ENCODE peak calls at places on chromosomes 1 and 21, in ten cellular contexts. M, I, R, F, S, T, V, H, U and K are unnamed samples.

GRCh38 chr1:65813956-65814355 is 21.3 kb downstream of the PDE4B start:
- DNase-seq in M (no peak), I (no peak), R (no peak), F (no peak), S (no peak), T (peak; percentile 41), V (no peak), H (no peak), U (no peak), K (no peak)

GRCh38 chr1:20124451-20125057 is 5.2 kb upstream of the PLA2G2D start:
- DNase-seq in M (no peak), I (no peak), R (no peak), F (no peak), S (no peak), T (peak; percentile 78), V (peak; percentile 50), H (no peak), U (no peak), K (no peak)

GRCh38 chr1:68231627-68232303 is 558 bp downstream of the WLS start:
- DNase-seq in M (no peak), I (no peak), R (peak; percentile 53), F (peak; percentile 23), S (no peak), T (peak; percentile 59), V (no peak), H (no peak), U (no peak), K (peak; percentile 71)

GRCh38 chr21:37073417-37074194 is 552 bp downstream of the TTC3 start:
- DNase-seq in M (peak; percentile 92), I (no peak), R (peak; percentile 67), F (no peak), S (peak; percentile 61), T (peak; percentile 46), V (no peak), H (peak; percentile 52), U (no peak), K (peak; percentile 66)

GRCh38 chr1:178262101-178262500 is 168.2 kb downstream of the RASAL2 start:
- DNase-seq in M (no peak), I (no peak), R (no peak), F (no peak), S (no peak), T (peak; percentile 63), V (no peak), H (no peak), U (no peak), K (no peak)

GRCh38 chr21:39531777-39532333 is 80.1 kb downstream of the SH3BGR start:
- DNase-seq in M (no peak), I (no peak), R (no peak), F (no peak), S (no peak), T (no peak), V (no peak), H (no peak), U (no peak), K (no peak)

GRCh38 chr1:29793101-29793546 is 556.8 kb downstream of the PTPRU start:
- DNase-seq in M (no peak), I (peak; percentile 81), R (peak; percentile 74), F (peak; percentile 98), S (peak; percentile 48), T (peak; percentile 82), V (peak; percentile 26), H (peak; percentile 80), U (peak; percentile 38), K (no peak)

GRCh38 chr1:117067528-117068370 is 7.6 kb downstream of the TTF2 start:
- DNase-seq in M (peak; percentile 21), I (no peak), R (peak; percentile 40), F (peak; percentile 58), S (peak; percentile 20), T (peak; percentile 72), V (no peak), H (peak; percentile 41), U (no peak), K (no peak)

GRCh38 chr1:89808429-89809117 is 12.3 kb upstream of the LRRC8D start:
- DNase-seq in M (no peak), I (no peak), R (no peak), F (no peak), S (no peak), T (peak; percentile 70), V (no peak), H (no peak), U (no peak), K (peak; percentile 74)

GRCh38 chr1:92795166-92795565 is 10.3 kb upstream of the EVI5 start:
- DNase-seq in M (no peak), I (no peak), R (no peak), F (no peak), S (no peak), T (peak; percentile 84), V (no peak), H (no peak), U (no peak), K (no peak)

GRCh38 chr21:45019076-45019886 is 55.1 kb upstream of the ADARB1 start:
- DNase-seq in M (no peak), I (no peak), R (peak; percentile 30), F (no peak), S (no peak), T (peak; percentile 64), V (no peak), H (no peak), U (no peak), K (peak; percentile 60)

GRCh38 chr1:211236633-211237321 is 22.4 kb upstream of the RCOR3 start:
- DNase-seq in M (no peak), I (no peak), R (no peak), F (no peak), S (no peak), T (peak; percentile 40), V (no peak), H (no peak), U (no peak), K (no peak)

GRCh38 chr1:152497273-152497672 is 13.3 kb upstream of the LCE5A start:
- DNase-seq in M (no peak), I (no peak), R (no peak), F (peak; percentile 45), S (no peak), T (peak; percentile 26), V (no peak), H (no peak), U (no peak), K (no peak)

GRCh38 chr1:28313710-28314510 is 14.9 kb upstream of the MED18 start:
- DNase-seq in M (no peak), I (no peak), R (peak; percentile 82), F (no peak), S (no peak), T (peak; percentile 45), V (peak; percentile 49), H (no peak), U (no peak), K (peak; percentile 74)

GRCh38 chr1:200905411-200906052 is 10.8 kb downstream of the INAVA start:
- DNase-seq in M (no peak), I (no peak), R (no peak), F (no peak), S (no peak), T (no peak), V (peak; percentile 85), H (no peak), U (no peak), K (no peak)

GRCh38 chr1:174413632-174414031 is 34.1 kb upstream of the GPR52 start:
- DNase-seq in M (no peak), I (no peak), R (no peak), F (peak; percentile 4), S (no peak), T (no peak), V (no peak), H (no peak), U (no peak), K (no peak)

GRCh38 chr1:26767714-26768113 is 20.0 kb upstream of the PIGV start:
- DNase-seq in M (no peak), I (no peak), R (no peak), F (no peak), S (no peak), T (no peak), V (no peak), H (no peak), U (no peak), K (no peak)

GRCh38 chr1:2382621-2383361 is 8.6 kb downstream of the MORN1 start:
- DNase-seq in M (no peak), I (no peak), R (peak; percentile 30), F (peak; percentile 72), S (peak; percentile 22), T (peak; percentile 40), V (no peak), H (peak; percentile 33), U (peak; percentile 26), K (peak; percentile 52)

GRCh38 chr1:54402896-54403295 is 3.3 kb downstream of the SSBP3 start:
- DNase-seq in M (no peak), I (no peak), R (no peak), F (no peak), S (no peak), T (peak; percentile 23), V (no peak), H (no peak), U (no peak), K (no peak)

GRCh38 chr21:26469789-26470188 is 103.3 kb downstream of the CYYR1 start:
- DNase-seq in M (no peak), I (no peak), R (peak; percentile 35), F (no peak), S (no peak), T (peak; percentile 77), V (peak; percentile 69), H (no peak), U (no peak), K (no peak)